ENCODE peak calls at places on chromosomes 16 and 17, in five cellular contexts. R, U, X, F and H are unnamed samples.

GRCh38 chr17:46822388-46822921 is 4.0 kb upstream of the WNT3 start:
- DNase-seq in X (no peak), U (no peak), R (no peak), F (peak; percentile 27), H (no peak)

GRCh38 chr16:58409316-58409973 is 17.2 kb downstream of the GINS3 start:
- DNase-seq in U (no peak), F (no peak), R (no peak), X (no peak), H (no peak)

GRCh38 chr17:79214940-79215604 is 140.4 kb downstream of the ENGASE start:
- DNase-seq in F (no peak), U (no peak), X (no peak), R (no peak), H (no peak)

GRCh38 chr16:62225675-62226074 is 189.4 kb upstream of the CDH8 start:
- DNase-seq in F (peak; percentile 58), R (no peak), X (no peak), U (peak; percentile 55), H (no peak)

GRCh38 chr17:28371245-28372202 is at the start of gene SARM1:
- DNase-seq in R (peak; percentile 46), U (no peak), F (peak; percentile 93), X (peak; percentile 72), H (peak; percentile 68)

GRCh38 chr16:66273644-66274334 is 92.7 kb upstream of the CDH5 start:
- DNase-seq in X (no peak), U (no peak), R (no peak), F (no peak), H (no peak)

GRCh38 chr16:61263400-61263799 is 772.8 kb downstream of the CDH8 start:
- DNase-seq in U (no peak), F (no peak), R (no peak), X (no peak), H (no peak)

GRCh38 chr16:70725912-70726828 is 40.3 kb upstream of the MTSS2 start:
- DNase-seq in U (no peak), R (no peak), X (no peak), F (no peak), H (no peak)

GRCh38 chr17:71168083-71168741 is 952.6 kb upstream of the SOX9 start:
- DNase-seq in R (no peak), X (no peak), F (no peak), U (no peak), H (no peak)

GRCh38 chr16:88352261-88353200 is 30.2 kb upstream of the ZNF469 start:
- DNase-seq in R (no peak), X (no peak), U (peak; percentile 68), F (no peak), H (no peak)

GRCh38 chr17:19800571-19800970 is 52.5 kb upstream of the ALDH3A1 start:
- DNase-seq in U (no peak), F (no peak), X (no peak), R (no peak), H (no peak)